ENCODE peak calls at places on chromosomes 5 and 9, in ten cellular contexts. Q, C, U, M, T, A, Y, F, H and J are unnamed samples.

GRCh38 chr9:36739538-36740116 is 166.9 kb downstream of the MELK start:
- DNase-seq in H (no peak), T (no peak), M (no peak), F (no peak), C (no peak), Y (no peak), Q (no peak), U (no peak), A (no peak), J (no peak)

GRCh38 chr5:160342413-160342941 is 27.9 kb downstream of the C1QTNF2 start:
- DNase-seq in M (peak; percentile 12), C (no peak), F (peak; percentile 44), U (no peak), H (peak; percentile 2), Y (no peak), T (peak; percentile 60), Q (peak; percentile 83), A (no peak), J (peak; percentile 33)

GRCh38 chr9:89941875-89942274 is 337.1 kb downstream of the GADD45G start:
- DNase-seq in M (peak; percentile 38), Y (no peak), F (peak; percentile 61), C (no peak), U (peak; percentile 41), Q (peak; percentile 99), A (no peak), T (peak; percentile 90), H (no peak), J (peak; percentile 68)

GRCh38 chr5:127941646-127942045 is 141.9 kb upstream of the SLC12A2 start:
- DNase-seq in C (no peak), H (peak; percentile 48), A (no peak), U (no peak), T (no peak), M (no peak), F (peak; percentile 43), Y (no peak), Q (peak; percentile 37), J (peak; percentile 54)

GRCh38 chr5:2902186-2902585 is 150.7 kb upstream of the IRX2 start:
- DNase-seq in U (no peak), Q (no peak), H (no peak), M (no peak), C (no peak), T (no peak), A (no peak), Y (no peak), F (no peak), J (no peak)

GRCh38 chr5:84688566-84688965 is 303.9 kb upstream of the EDIL3 start:
- DNase-seq in Y (no peak), M (peak; percentile 90), H (peak; percentile 84), F (peak; percentile 96), C (no peak), T (peak; percentile 96), Q (peak; percentile 99), U (no peak), A (peak; percentile 8), J (peak; percentile 72)

GRCh38 chr9:77953590-77953989 is 78.0 kb downstream of the GNAQ start:
- DNase-seq in M (no peak), Q (peak; percentile 29), U (no peak), H (no peak), A (no peak), Y (no peak), F (no peak), T (no peak), C (no peak), J (no peak)

GRCh38 chr9:26833792-26834191 is 58.8 kb downstream of the CAAP1 start:
- DNase-seq in Y (no peak), H (no peak), C (no peak), Q (no peak), A (peak; percentile 68), M (no peak), F (no peak), T (no peak), U (no peak), J (no peak)

GRCh38 chr5:13591621-13592020 is 352.9 kb downstream of the DNAH5 start:
- DNase-seq in T (peak; percentile 89), C (no peak), U (no peak), F (peak; percentile 87), Y (no peak), M (no peak), H (peak; percentile 84), A (no peak), Q (peak; percentile 92), J (peak; percentile 71)

GRCh38 chr5:8517461-8517860 is 648.5 kb downstream of the MTRR start:
- DNase-seq in A (peak; percentile 86), M (no peak), H (peak; percentile 14), U (no peak), F (no peak), T (peak; percentile 4), Q (no peak), C (no peak), Y (no peak), J (peak; percentile 9)

GRCh38 chr5:124527220-124527991 is 219.0 kb downstream of the ZNF608 start:
- DNase-seq in U (no peak), Y (no peak), M (no peak), H (no peak), T (peak; percentile 64), C (no peak), A (no peak), Q (peak; percentile 79), F (peak; percentile 26), J (peak; percentile 83)

DNA sequence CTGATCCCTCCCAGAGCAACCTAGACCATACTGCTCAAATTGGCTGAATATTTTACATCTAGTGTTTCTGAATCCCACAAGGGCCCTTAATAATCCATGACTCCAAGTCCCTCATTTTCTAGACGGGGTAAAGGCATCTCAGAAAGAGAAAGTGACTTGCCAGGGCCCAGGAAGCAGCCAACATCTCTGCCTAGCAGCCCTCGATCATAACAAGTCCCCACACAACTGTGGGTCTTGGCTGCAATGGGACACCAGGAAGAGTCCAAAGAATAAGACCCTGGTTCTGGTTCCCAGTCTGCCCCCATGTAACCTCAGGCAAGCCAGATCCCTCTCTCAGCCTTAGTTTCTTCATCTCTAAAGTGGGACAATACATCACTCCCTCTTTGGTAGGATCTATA is 6.3 kb downstream of the ANXA6 start:
- DNase-seq in M (no peak), A (no peak), Y (no peak), U (no peak), C (no peak), F (no peak), Q (no peak), H (no peak), T (no peak), J (no peak)
- H3K4me3 ChIP-seq in M (no peak overlapping the region), A (no peak overlapping the region), Y (no peak overlapping the region), U (peak overlapping the region; percentile 9), C (no peak overlapping the region), F (no peak overlapping the region), Q (no peak overlapping the region), H (no peak overlapping the region), T (no peak overlapping the region), J (no peak overlapping the region)

DNA sequence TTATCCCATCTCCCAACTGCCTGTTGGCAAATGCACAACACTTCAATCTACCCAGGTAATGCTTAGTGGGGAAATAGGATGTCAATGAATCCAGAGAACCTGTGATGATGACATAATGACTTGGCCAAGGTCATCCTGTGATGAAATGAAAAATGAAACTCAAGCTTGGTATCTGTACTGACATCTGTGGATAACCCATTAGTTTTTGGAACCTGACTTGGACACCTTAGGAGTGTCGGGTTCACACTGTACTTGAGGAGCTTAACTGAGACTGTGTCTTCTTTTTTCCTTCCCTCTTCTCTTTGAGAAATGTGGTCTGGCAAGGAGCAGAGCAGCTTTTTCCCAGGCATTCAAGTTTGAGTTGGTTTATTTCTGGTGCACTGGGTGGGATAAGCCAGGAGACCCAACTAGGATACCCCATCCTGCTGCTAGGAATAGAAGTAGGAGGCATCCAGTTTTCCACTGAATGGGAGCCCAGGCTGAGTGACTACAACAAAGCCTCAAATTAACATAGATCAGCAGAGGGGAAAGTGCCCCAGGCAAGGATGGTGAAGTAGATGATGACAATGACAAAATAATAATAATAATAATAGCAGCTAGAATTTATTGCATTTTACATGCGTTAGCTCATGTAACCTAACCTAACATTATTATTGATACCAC is 72.1 kb downstream of the ADRB2 start:
- DNase-seq in A (no peak), F (no peak), M (no peak), Y (no peak), Q (no peak), U (no peak), C (no peak), T (no peak), H (no peak), J (no peak)
- H3K4me3 ChIP-seq in A (no peak overlapping the region), F (no peak overlapping the region), M (no peak overlapping the region), Y (no peak overlapping the region), Q (no peak overlapping the region), U (no peak overlapping the region), C (no peak overlapping the region), T (no peak overlapping the region), H (no peak overlapping the region), J (no peak overlapping the region)

GRCh38 chr5:136192015-136192525 is 892 bp downstream of the SMIM32 start:
- DNase-seq in M (no peak), H (no peak), U (no peak), Y (no peak), Q (peak; percentile 16), T (no peak), F (no peak), C (no peak), A (peak; percentile 35), J (no peak)

GRCh38 chr5:136191304-136192014 is 1.5 kb downstream of the SMIM32 start:
- DNase-seq in A (peak; percentile 75), M (no peak), H (no peak), Q (peak; percentile 54), Y (no peak), U (no peak), T (peak; percentile 22), C (no peak), F (no peak), J (no peak)

GRCh38 chr5:136188859-136189258 is 4.1 kb downstream of the SMIM32 start:
- DNase-seq in Q (no peak), C (no peak), U (no peak), F (no peak), M (no peak), A (no peak), Y (no peak), T (no peak), H (no peak), J (no peak)

GRCh38 chr5:136192526-136193395 is at the start of gene SMIM32:
- DNase-seq in U (no peak), Q (peak; percentile 20), F (no peak), M (no peak), T (no peak), A (peak; percentile 77), C (no peak), H (no peak), Y (no peak), J (no peak)

GRCh38 chr5:136190904-136191303 is 2.1 kb downstream of the SMIM32 start:
- DNase-seq in F (no peak), U (no peak), Y (no peak), H (no peak), A (no peak), M (no peak), Q (no peak), C (no peak), T (no peak), J (no peak)
- H3K4me3 ChIP-seq in F (no peak overlapping the region), U (no peak overlapping the region), Y (no peak overlapping the region), H (no peak overlapping the region), A (no peak overlapping the region), M (no peak overlapping the region), Q (no peak overlapping the region), C (no peak overlapping the region), T (no peak overlapping the region), J (no peak overlapping the region)

DNA sequence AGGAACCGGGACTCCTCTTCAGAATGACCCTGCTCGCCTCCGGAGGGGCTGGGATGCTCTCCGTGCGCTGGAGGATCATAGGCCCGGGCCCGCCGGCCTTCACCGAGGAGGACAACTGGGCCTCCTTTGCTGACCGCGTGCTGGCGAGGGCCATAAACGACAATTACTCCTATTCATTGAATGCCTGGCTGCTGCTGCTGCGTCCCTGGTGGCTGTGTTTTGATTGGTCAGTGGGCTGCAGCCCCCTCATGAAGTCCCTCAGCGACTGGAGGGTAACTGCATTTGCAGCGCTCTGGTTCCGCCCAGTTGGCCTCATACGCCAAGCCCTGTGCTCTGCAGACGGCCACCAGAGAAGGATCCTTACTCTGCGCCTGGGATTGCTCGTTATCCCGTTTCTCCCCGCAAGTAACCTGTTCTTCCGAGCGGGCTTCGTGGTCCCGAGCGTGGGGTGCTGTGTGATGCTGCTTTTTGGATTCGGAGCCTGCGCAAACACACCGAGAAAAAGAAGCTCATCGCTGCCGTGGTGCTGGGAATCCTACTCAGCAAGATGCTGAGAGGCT is 16.6 kb downstream of the OR2V1 start:
- DNase-seq in H (no peak), U (no peak), A (peak; percentile 19), M (no peak), T (no peak), C (no peak), F (no peak), Q (no peak), Y (no peak), J (no peak)
- H3K4me3 ChIP-seq in H (peak overlapping the region; percentile 35), U (no peak overlapping the region), A (no peak overlapping the region), M (peak overlapping the region; percentile 38), T (no peak overlapping the region), C (no peak overlapping the region), F (no peak overlapping the region), Q (peak overlapping the region; percentile 31), Y (no peak overlapping the region), J (no peak overlapping the region)